ENCODE peak calls at places on chromosomes 16 and 17, in seven cellular contexts. One of them, this sample, is unnamed.

GRCh38 chr17:81644976-81645952 is 8.3 kb downstream of the TSPAN10 start:
- DNase-seq in hypothalamus: no peak
- DNase-seq in naive thymus-derived CD8-positive, alpha-beta T cell: no peak
- DNase-seq in GM18507: no peak
- DNase-seq in PC-3: no peak
- DNase-seq in HTR-8/SVneo: no peak
- DNase-seq in activated T-helper 1 cell treated with anti-CD3 and anti-CD28 coated beads, Interleukin-2, amount 50 U/mL, for 16 hours: no peak
- DNase-seq in this sample: no peak

GRCh38 chr16:12062343-12063003 is 85.9 kb downstream of the SNX29 start:
- DNase-seq in hypothalamus: no peak
- DNase-seq in naive thymus-derived CD8-positive, alpha-beta T cell: no peak
- DNase-seq in GM18507: no peak
- DNase-seq in PC-3: peak; percentile 74
- DNase-seq in HTR-8/SVneo: peak; percentile 19
- DNase-seq in activated T-helper 1 cell treated with anti-CD3 and anti-CD28 coated beads, Interleukin-2, amount 50 U/mL, for 16 hours: no peak
- DNase-seq in this sample: no peak

GRCh38 chr17:66413564-66414520 is 111.4 kb downstream of the PRKCA start:
- DNase-seq in hypothalamus: no peak
- DNase-seq in naive thymus-derived CD8-positive, alpha-beta T cell: no peak
- DNase-seq in GM18507: no peak
- DNase-seq in PC-3: no peak
- DNase-seq in HTR-8/SVneo: no peak
- DNase-seq in activated T-helper 1 cell treated with anti-CD3 and anti-CD28 coated beads, Interleukin-2, amount 50 U/mL, for 16 hours: no peak
- DNase-seq in this sample: no peak

GRCh38 chr17:73820686-73821448 is 176.6 kb upstream of the SDK2 start:
- DNase-seq in hypothalamus: no peak
- DNase-seq in naive thymus-derived CD8-positive, alpha-beta T cell: no peak
- DNase-seq in GM18507: no peak
- DNase-seq in PC-3: no peak
- DNase-seq in HTR-8/SVneo: no peak
- DNase-seq in activated T-helper 1 cell treated with anti-CD3 and anti-CD28 coated beads, Interleukin-2, amount 50 U/mL, for 16 hours: no peak
- DNase-seq in this sample: no peak

GRCh38 chr16:66503030-66503429 is 46.9 kb downstream of the TK2 start:
- DNase-seq in hypothalamus: no peak
- DNase-seq in naive thymus-derived CD8-positive, alpha-beta T cell: no peak
- DNase-seq in GM18507: no peak
- DNase-seq in PC-3: no peak
- DNase-seq in HTR-8/SVneo: no peak
- DNase-seq in activated T-helper 1 cell treated with anti-CD3 and anti-CD28 coated beads, Interleukin-2, amount 50 U/mL, for 16 hours: no peak
- DNase-seq in this sample: no peak

GRCh38 chr17:34579979-34580684 is 750 bp downstream of the TMEM132E start:
- DNase-seq in hypothalamus: no peak
- DNase-seq in naive thymus-derived CD8-positive, alpha-beta T cell: no peak
- DNase-seq in GM18507: no peak
- DNase-seq in PC-3: no peak
- DNase-seq in HTR-8/SVneo: no peak
- DNase-seq in activated T-helper 1 cell treated with anti-CD3 and anti-CD28 coated beads, Interleukin-2, amount 50 U/mL, for 16 hours: no peak
- DNase-seq in this sample: peak; percentile 49

GRCh38 chr16:48206594-48207242 is 37.4 kb upstream of the LONP2 start:
- DNase-seq in hypothalamus: no peak
- DNase-seq in naive thymus-derived CD8-positive, alpha-beta T cell: no peak
- DNase-seq in GM18507: no peak
- DNase-seq in PC-3: peak; percentile 7
- DNase-seq in HTR-8/SVneo: no peak
- DNase-seq in activated T-helper 1 cell treated with anti-CD3 and anti-CD28 coated beads, Interleukin-2, amount 50 U/mL, for 16 hours: no peak
- DNase-seq in this sample: no peak

GRCh38 chr17:16880121-16880842 is 91.6 kb downstream of the TNFRSF13B start:
- DNase-seq in hypothalamus: no peak
- DNase-seq in naive thymus-derived CD8-positive, alpha-beta T cell: no peak
- DNase-seq in GM18507: no peak
- DNase-seq in PC-3: no peak
- DNase-seq in HTR-8/SVneo: no peak
- DNase-seq in activated T-helper 1 cell treated with anti-CD3 and anti-CD28 coated beads, Interleukin-2, amount 50 U/mL, for 16 hours: no peak
- DNase-seq in this sample: no peak

GRCh38 chr16:19911747-19912146 is 27.1 kb upstream of the GPRC5B start:
- DNase-seq in hypothalamus: no peak
- DNase-seq in naive thymus-derived CD8-positive, alpha-beta T cell: no peak
- DNase-seq in GM18507: no peak
- DNase-seq in PC-3: no peak
- DNase-seq in HTR-8/SVneo: no peak
- DNase-seq in activated T-helper 1 cell treated with anti-CD3 and anti-CD28 coated beads, Interleukin-2, amount 50 U/mL, for 16 hours: no peak
- DNase-seq in this sample: no peak

GRCh38 chr17:5822281-5823060 is 238.2 kb upstream of the NLRP1 start:
- DNase-seq in hypothalamus: no peak
- DNase-seq in naive thymus-derived CD8-positive, alpha-beta T cell: no peak
- DNase-seq in GM18507: no peak
- DNase-seq in PC-3: no peak
- DNase-seq in HTR-8/SVneo: no peak
- DNase-seq in activated T-helper 1 cell treated with anti-CD3 and anti-CD28 coated beads, Interleukin-2, amount 50 U/mL, for 16 hours: no peak
- DNase-seq in this sample: no peak

GRCh38 chr17:12756786-12757185 is 32.5 kb upstream of the ARHGAP44 start:
- DNase-seq in hypothalamus: no peak
- DNase-seq in naive thymus-derived CD8-positive, alpha-beta T cell: no peak
- DNase-seq in GM18507: no peak
- DNase-seq in PC-3: no peak
- DNase-seq in HTR-8/SVneo: no peak
- DNase-seq in activated T-helper 1 cell treated with anti-CD3 and anti-CD28 coated beads, Interleukin-2, amount 50 U/mL, for 16 hours: no peak
- DNase-seq in this sample: no peak

GRCh38 chr16:73040136-73040535 is 7.8 kb downstream of the ZFHX3 start:
- DNase-seq in hypothalamus: no peak
- DNase-seq in naive thymus-derived CD8-positive, alpha-beta T cell: no peak
- DNase-seq in GM18507: no peak
- DNase-seq in PC-3: no peak
- DNase-seq in HTR-8/SVneo: no peak
- DNase-seq in activated T-helper 1 cell treated with anti-CD3 and anti-CD28 coated beads, Interleukin-2, amount 50 U/mL, for 16 hours: no peak
- DNase-seq in this sample: no peak

GRCh38 chr16:86638642-86639041 is 60.3 kb downstream of the FOXL1 start:
- DNase-seq in hypothalamus: no peak
- DNase-seq in naive thymus-derived CD8-positive, alpha-beta T cell: no peak
- DNase-seq in GM18507: no peak
- DNase-seq in PC-3: no peak
- DNase-seq in HTR-8/SVneo: no peak
- DNase-seq in activated T-helper 1 cell treated with anti-CD3 and anti-CD28 coated beads, Interleukin-2, amount 50 U/mL, for 16 hours: no peak
- DNase-seq in this sample: no peak

GRCh38 chr16:55437627-55438026 is 41.4 kb upstream of the MMP2 start:
- DNase-seq in hypothalamus: no peak
- DNase-seq in naive thymus-derived CD8-positive, alpha-beta T cell: no peak
- DNase-seq in GM18507: no peak
- DNase-seq in PC-3: no peak
- DNase-seq in HTR-8/SVneo: no peak
- DNase-seq in activated T-helper 1 cell treated with anti-CD3 and anti-CD28 coated beads, Interleukin-2, amount 50 U/mL, for 16 hours: no peak
- DNase-seq in this sample: no peak

GRCh38 chr16:54654429-54654828 is 276.2 kb upstream of the IRX5 start:
- DNase-seq in hypothalamus: no peak
- DNase-seq in naive thymus-derived CD8-positive, alpha-beta T cell: no peak
- DNase-seq in GM18507: no peak
- DNase-seq in PC-3: no peak
- DNase-seq in HTR-8/SVneo: no peak
- DNase-seq in activated T-helper 1 cell treated with anti-CD3 and anti-CD28 coated beads, Interleukin-2, amount 50 U/mL, for 16 hours: no peak
- DNase-seq in this sample: no peak

GRCh38 chr17:57448288-57449283 is 192.3 kb downstream of the MSI2 start:
- DNase-seq in hypothalamus: no peak
- DNase-seq in naive thymus-derived CD8-positive, alpha-beta T cell: no peak
- DNase-seq in GM18507: no peak
- DNase-seq in PC-3: no peak
- DNase-seq in HTR-8/SVneo: no peak
- DNase-seq in activated T-helper 1 cell treated with anti-CD3 and anti-CD28 coated beads, Interleukin-2, amount 50 U/mL, for 16 hours: no peak
- DNase-seq in this sample: no peak

GRCh38 chr16:74984194-74984669 is 691 bp downstream of the WDR59 start:
- DNase-seq in hypothalamus: no peak
- DNase-seq in naive thymus-derived CD8-positive, alpha-beta T cell: no peak
- DNase-seq in GM18507: no peak
- DNase-seq in PC-3: peak; percentile 5
- DNase-seq in HTR-8/SVneo: no peak
- DNase-seq in activated T-helper 1 cell treated with anti-CD3 and anti-CD28 coated beads, Interleukin-2, amount 50 U/mL, for 16 hours: no peak
- DNase-seq in this sample: no peak

GRCh38 chr16:82699262-82699661 is 72.5 kb downstream of the CDH13 start:
- DNase-seq in hypothalamus: no peak
- DNase-seq in naive thymus-derived CD8-positive, alpha-beta T cell: no peak
- DNase-seq in GM18507: no peak
- DNase-seq in PC-3: no peak
- DNase-seq in HTR-8/SVneo: no peak
- DNase-seq in activated T-helper 1 cell treated with anti-CD3 and anti-CD28 coated beads, Interleukin-2, amount 50 U/mL, for 16 hours: no peak
- DNase-seq in this sample: no peak

GRCh38 chr17:74148901-74149596 is 54.4 kb upstream of the RPL38 start:
- DNase-seq in hypothalamus: no peak
- DNase-seq in naive thymus-derived CD8-positive, alpha-beta T cell: no peak
- DNase-seq in GM18507: no peak
- DNase-seq in PC-3: no peak
- DNase-seq in HTR-8/SVneo: no peak
- DNase-seq in activated T-helper 1 cell treated with anti-CD3 and anti-CD28 coated beads, Interleukin-2, amount 50 U/mL, for 16 hours: no peak
- DNase-seq in this sample: no peak

GRCh38 chr17:78979780-78980623 is at the start of gene LGALS3BP:
- DNase-seq in hypothalamus: peak; percentile 61
- DNase-seq in naive thymus-derived CD8-positive, alpha-beta T cell: peak; percentile 45
- DNase-seq in GM18507: no peak
- DNase-seq in PC-3: peak; percentile 54
- DNase-seq in HTR-8/SVneo: peak; percentile 97
- DNase-seq in activated T-helper 1 cell treated with anti-CD3 and anti-CD28 coated beads, Interleukin-2, amount 50 U/mL, for 16 hours: no peak
- DNase-seq in this sample: peak; percentile 54

GRCh38 chr17:9115446-9116265 is 94.3 kb downstream of the NTN1 start:
- DNase-seq in hypothalamus: no peak
- DNase-seq in naive thymus-derived CD8-positive, alpha-beta T cell: peak; percentile 5
- DNase-seq in GM18507: no peak
- DNase-seq in PC-3: no peak
- DNase-seq in HTR-8/SVneo: peak; percentile 74
- DNase-seq in activated T-helper 1 cell treated with anti-CD3 and anti-CD28 coated beads, Interleukin-2, amount 50 U/mL, for 16 hours: no peak
- DNase-seq in this sample: peak; percentile 30